ENCODE peak calls at places on chromosomes 16 and 17, in four cellular contexts. M, I, A and Z are unnamed samples.

GRCh38 chr16:12767897-12768296 is 35.8 kb downstream of the CPPED1 start:
- DNase-seq in M (no peak), A (peak), I (no peak), Z (peak)

GRCh38 chr17:75404739-75405364 is 626 bp downstream of the GRB2 start:
- DNase-seq in I (no peak), A (peak), M (peak), Z (peak)

GRCh38 chr16:16042076-16042475 is 92.7 kb downstream of the ABCC1 start:
- DNase-seq in M (no peak), A (peak), I (peak), Z (peak)

GRCh38 chr16:11497851-11498289 is 88.8 kb downstream of the LITAF start:
- DNase-seq in I (no peak), M (peak), A (peak), Z (peak)

GRCh38 chr16:84370723-84371552 is 2.6 kb downstream of the ATP2C2 start:
- DNase-seq in M (no peak), A (no peak), I (no peak), Z (no peak)

GRCh38 chr16:23821875-23822688 is 13.7 kb upstream of the PRKCB start:
- DNase-seq in A (no peak), I (no peak), M (no peak), Z (no peak)

GRCh38 chr17:40469805-40470675 is 26.8 kb downstream of the IGFBP4 start:
- DNase-seq in I (no peak), A (no peak), M (peak), Z (no peak)

GRCh38 chr16:86534779-86535605 is 20.0 kb downstream of the MTHFSD start:
- DNase-seq in M (no peak), I (no peak), A (no peak), Z (no peak)

GRCh38 chr16:22278841-22279240 is 18.4 kb upstream of the POLR3E start:
- DNase-seq in I (no peak), M (no peak), A (no peak), Z (no peak)

GRCh38 chr17:75639771-75640555 is 6.7 kb downstream of the SMIM5 start:
- DNase-seq in M (no peak), I (no peak), A (no peak), Z (no peak)

GRCh38 chr17:77510133-77510796 is 369.5 kb downstream of the SEC14L1 start:
- DNase-seq in M (no peak), I (no peak), A (no peak), Z (no peak)

GRCh38 chr16:87631067-87631466 is 28.8 kb downstream of the JPH3 start:
- DNase-seq in I (no peak), M (no peak), A (no peak), Z (no peak)

GRCh38 chr17:8785547-8786412 is 13.4 kb downstream of the MFSD6L start:
- DNase-seq in A (peak), M (peak), I (peak), Z (peak)

GRCh38 chr16:69273009-69273408 is 38.1 kb upstream of the VPS4A start:
- DNase-seq in M (no peak), A (peak), I (no peak), Z (peak)

GRCh38 chr17:45345554-45346254 is 28.9 kb upstream of the MAP3K14 start:
- DNase-seq in M (peak), I (peak), A (peak), Z (peak)

GRCh38 chr16:19375561-19376158 is 42.0 kb upstream of the TMC5 start:
- DNase-seq in I (peak), A (peak), M (peak), Z (peak)

GRCh38 chr16:35506898-35507194 is 2047.4 kb downstream of the TP53TG3F start:
- DNase-seq in I (no peak), A (no peak), M (no peak), Z (no peak)

GRCh38 chr17:77373298-77374169 is 232.8 kb downstream of the SEC14L1 start:
- DNase-seq in M (no peak), A (no peak), I (no peak), Z (no peak)

GRCh38 chr16:66924527-66925321 is 611 bp downstream of the RRAD start:
- DNase-seq in I (no peak), M (no peak), A (no peak), Z (no peak)

GRCh38 chr17:58339775-58340622 is 11.4 kb upstream of the TSPOAP1 start:
- DNase-seq in M (no peak), A (no peak), I (no peak), Z (no peak)

GRCh38 chr16:10040136-10041080 is 141.8 kb downstream of the GRIN2A start:
- DNase-seq in A (no peak), I (no peak), M (no peak), Z (no peak)

GRCh38 chr16:50282010-50282538 is 15.7 kb downstream of the ADCY7 start:
- DNase-seq in I (no peak), M (no peak), A (peak), Z (peak)

GRCh38 chr17:48259710-48260291 is 152.2 kb downstream of the SNX11 start:
- DNase-seq in I (no peak), M (peak), A (peak), Z (peak)

GRCh38 chr16:27102701-27103575 is 36.2 kb downstream of the C16orf82 start:
- DNase-seq in I (no peak), M (no peak), A (no peak), Z (no peak)

GRCh38 chr17:57569021-57569420 is 176.1 kb downstream of the CCDC182 start:
- DNase-seq in I (no peak), A (no peak), M (no peak), Z (no peak)

GRCh38 chr17:78716292-78716691 is 65.8 kb downstream of the CYTH1 start:
- DNase-seq in A (no peak), M (no peak), I (no peak), Z (no peak)

GRCh38 chr17:12983986-12984932 is 33.6 kb downstream of the ELAC2 start:
- DNase-seq in M (no peak), I (peak), A (peak), Z (peak)

GRCh38 chr16:659618-660017 is 8.3 kb upstream of the RHOT2 start:
- DNase-seq in M (no peak), I (no peak), A (no peak), Z (no peak)

GRCh38 chr16:662095-662494 is 5.8 kb upstream of the RHOT2 start:
- DNase-seq in A (no peak), I (no peak), M (no peak), Z (no peak)

GRCh38 chr16:661184-661821 is 6.6 kb upstream of the RHOT2 start:
- DNase-seq in A (no peak), M (no peak), I (no peak), Z (no peak)

GRCh38 chr16:660132-660458 is 7.8 kb upstream of the RHOT2 start:
- DNase-seq in M (no peak), I (no peak), A (no peak), Z (no peak)

DNA sequence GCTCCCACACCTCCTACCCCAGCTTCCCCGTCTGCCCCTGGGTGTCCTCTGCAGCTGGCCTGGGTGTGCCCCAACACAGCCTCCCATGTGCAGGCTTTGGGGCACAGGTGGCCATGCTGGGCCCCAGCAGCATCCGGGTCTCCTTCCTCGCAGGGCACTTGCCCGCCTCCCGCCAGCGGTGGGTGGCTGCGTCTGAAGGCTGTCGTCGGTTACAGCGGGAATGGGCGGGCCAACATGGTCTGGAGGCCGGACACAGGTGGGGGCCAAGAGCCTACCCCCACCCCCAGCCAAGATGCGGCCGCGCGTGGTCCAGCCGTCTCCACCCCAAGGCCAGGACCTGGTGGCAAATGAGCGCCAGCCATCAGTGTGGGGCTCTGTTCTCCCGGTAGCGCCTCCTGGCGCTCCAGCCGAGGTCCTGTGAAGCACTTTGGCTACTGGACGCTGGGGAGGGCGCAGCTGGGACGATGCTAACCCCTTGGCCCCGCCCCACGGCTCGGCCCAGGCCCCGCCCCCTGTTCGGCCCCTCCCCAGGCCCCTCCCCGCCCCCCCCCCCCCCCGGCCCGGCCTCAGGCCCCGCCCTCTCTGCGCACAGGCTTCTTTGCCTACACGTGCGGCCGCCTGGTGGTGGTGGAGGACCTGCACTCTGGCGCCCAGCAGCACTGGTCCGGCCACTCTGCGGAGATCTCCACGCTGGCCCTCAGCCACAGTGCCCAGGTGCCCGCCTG is 7.3 kb upstream of the RHOT2 start:
- DNase-seq in M (peak), A (peak), I (no peak), Z (peak)
- H3K4me3 ChIP-seq in M (no peak), A (no peak), I (no peak), Z (no peak)

GRCh38 chr17:81427446-81428120 is 32.3 kb downstream of the BAHCC1 start:
- DNase-seq in I (no peak), A (no peak), M (no peak), Z (no peak)
- H3K4me3 ChIP-seq in I (no peak), A (no peak), M (no peak), Z (no peak)

GRCh38 chr17:333626-334396 is 18.8 kb downstream of the RPH3AL start:
- DNase-seq in A (peak), I (no peak), M (no peak), Z (peak)

GRCh38 chr17:330993-331701 is 21.5 kb downstream of the RPH3AL start:
- DNase-seq in M (no peak), I (no peak), A (no peak), Z (no peak)

GRCh38 chr17:329794-330420 is 22.7 kb downstream of the RPH3AL start:
- DNase-seq in A (no peak), I (no peak), M (no peak), Z (no peak)

GRCh38 chr17:332558-333322 is 19.9 kb downstream of the RPH3AL start:
- DNase-seq in I (peak), A (peak), M (no peak), Z (peak)

GRCh38 chr17:332023-332422 is 20.6 kb downstream of the RPH3AL start:
- DNase-seq in I (no peak), A (no peak), M (no peak), Z (no peak)
- H3K4me3 ChIP-seq in I (no peak), A (no peak), M (no peak), Z (no peak)

DNA sequence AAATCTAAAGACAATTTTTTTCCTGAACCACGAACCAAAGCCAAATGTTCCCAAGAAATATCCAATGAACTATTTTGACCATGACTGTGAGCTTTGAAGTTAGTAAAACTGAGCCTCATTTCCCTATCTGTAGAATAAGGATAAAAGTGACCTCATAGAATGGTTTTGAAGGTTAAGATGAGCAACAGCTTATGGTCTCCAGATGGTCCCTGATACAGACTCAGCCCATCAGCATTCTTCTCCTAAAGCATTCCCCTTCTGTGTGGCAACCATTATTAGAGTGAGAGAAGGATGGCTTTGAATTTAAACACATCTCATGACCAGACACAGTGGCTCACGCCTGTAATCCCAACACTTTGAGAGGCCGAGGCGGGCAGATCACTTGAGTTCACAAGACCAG is 70.1 kb downstream of the COPRS start:
- DNase-seq in M (no peak), A (peak), I (peak), Z (no peak)
- H3K4me3 ChIP-seq in M (no peak), A (no peak), I (no peak), Z (no peak)

GRCh38 chr17:41527076-41528023 is 758 bp downstream of the KRT19 start:
- DNase-seq in I (no peak), M (no peak), A (no peak), Z (no peak)
- H3K4me3 ChIP-seq in I (peak), M (peak), A (peak), Z (peak)

DNA sequence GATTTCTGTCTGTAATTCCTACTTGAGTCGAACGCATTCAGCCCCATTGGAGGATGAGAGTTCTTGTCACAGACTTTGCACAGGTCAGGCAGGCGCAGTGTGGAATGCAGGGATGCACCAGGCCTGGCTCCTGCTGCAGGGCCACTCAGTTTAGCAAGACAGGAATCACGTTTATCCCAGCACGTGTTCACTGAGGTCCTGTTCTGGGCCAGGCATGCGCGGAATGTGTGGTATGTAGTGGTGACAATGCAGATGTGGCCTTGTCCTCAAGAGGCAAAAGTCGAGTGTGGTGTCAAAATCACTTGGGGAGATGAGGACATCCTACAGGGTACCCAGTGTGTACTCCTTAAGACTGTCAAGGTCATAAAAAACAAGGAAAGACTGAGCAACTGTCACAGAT is 121.4 kb upstream of the ADAMTS18 start:
- DNase-seq in M (no peak), A (peak), I (no peak), Z (no peak)
- H3K4me3 ChIP-seq in M (no peak), A (no peak), I (no peak), Z (no peak)